ENCODE peak calls at places on chromosomes 11 and 22, in five cellular contexts. One of them, this sample, is unnamed.

GRCh38 chr11:93329936-93330445 is 551 bp upstream of the DEUP1 start:
- DNase-seq in lower leg skin: no peak
- DNase-seq in iris pigment epithelial cell: peak; percentile 0
- DNase-seq in adipocyte: no peak
- DNase-seq in H4: no peak
- DNase-seq in this sample: no peak

GRCh38 chr22:24707477-24707816 is 67.1 kb downstream of the PIWIL3 start:
- DNase-seq in lower leg skin: no peak
- DNase-seq in iris pigment epithelial cell: no peak
- DNase-seq in adipocyte: no peak
- DNase-seq in H4: no peak
- DNase-seq in this sample: no peak

GRCh38 chr11:132073787-132074186 is 703.4 kb downstream of the NTM start:
- DNase-seq in lower leg skin: no peak
- DNase-seq in iris pigment epithelial cell: no peak
- DNase-seq in adipocyte: no peak
- DNase-seq in H4: no peak
- DNase-seq in this sample: no peak

GRCh38 chr22:39472570-39473556 is 16.1 kb downstream of the MGAT3 start:
- DNase-seq in lower leg skin: no peak
- DNase-seq in iris pigment epithelial cell: peak; percentile 57
- DNase-seq in adipocyte: no peak
- DNase-seq in H4: no peak
- DNase-seq in this sample: peak; percentile 12

GRCh38 chr11:117443269-117444186 is 115.9 kb downstream of the CEP164 start:
- DNase-seq in lower leg skin: no peak
- DNase-seq in iris pigment epithelial cell: peak; percentile 45
- DNase-seq in adipocyte: peak; percentile 22
- DNase-seq in H4: no peak
- DNase-seq in this sample: no peak

GRCh38 chr22:42947211-42947990 is 67.5 kb downstream of the PACSIN2 start:
- DNase-seq in lower leg skin: no peak
- DNase-seq in iris pigment epithelial cell: peak; percentile 57
- DNase-seq in adipocyte: no peak
- DNase-seq in H4: no peak
- DNase-seq in this sample: peak; percentile 42

GRCh38 chr22:43905681-43906080 is 13.9 kb upstream of the PNPLA5 start:
- DNase-seq in lower leg skin: no peak
- DNase-seq in iris pigment epithelial cell: no peak
- DNase-seq in adipocyte: no peak
- DNase-seq in H4: no peak
- DNase-seq in this sample: no peak

GRCh38 chr11:117861151-117862018 is 15.1 kb downstream of the FXYD6 start:
- DNase-seq in lower leg skin: no peak
- DNase-seq in iris pigment epithelial cell: peak; percentile 16
- DNase-seq in adipocyte: peak; percentile 20
- DNase-seq in H4: peak; percentile 58
- DNase-seq in this sample: no peak

GRCh38 chr11:13440100-13440855 is 22.7 kb downstream of the BTBD10 start:
- DNase-seq in lower leg skin: peak; percentile 20
- DNase-seq in iris pigment epithelial cell: peak; percentile 96
- DNase-seq in adipocyte: peak; percentile 96
- DNase-seq in H4: peak; percentile 92
- DNase-seq in this sample: peak; percentile 57

GRCh38 chr11:1308745-1309497 is 511 bp downstream of the TOLLIP start:
- DNase-seq in lower leg skin: no peak
- DNase-seq in iris pigment epithelial cell: peak; percentile 24
- DNase-seq in adipocyte: peak; percentile 67
- DNase-seq in H4: no peak
- DNase-seq in this sample: no peak

GRCh38 chr11:10317776-10318526 is 13.1 kb downstream of the ADM start:
- DNase-seq in lower leg skin: no peak
- DNase-seq in iris pigment epithelial cell: no peak
- DNase-seq in adipocyte: no peak
- DNase-seq in H4: no peak
- DNase-seq in this sample: no peak

GRCh38 chr11:11988862-11989261 is 19.6 kb downstream of the DKK3 start:
- DNase-seq in lower leg skin: no peak
- DNase-seq in iris pigment epithelial cell: no peak
- DNase-seq in adipocyte: no peak
- DNase-seq in H4: peak; percentile 48
- DNase-seq in this sample: no peak

GRCh38 chr11:8227156-8228152 is 36.2 kb downstream of the LMO1 start:
- DNase-seq in lower leg skin: no peak
- DNase-seq in iris pigment epithelial cell: no peak
- DNase-seq in adipocyte: no peak
- DNase-seq in H4: peak; percentile 35
- DNase-seq in this sample: peak; percentile 27

GRCh38 chr11:12465332-12465731 is 88.0 kb downstream of the PARVA start:
- DNase-seq in lower leg skin: no peak
- DNase-seq in iris pigment epithelial cell: no peak
- DNase-seq in adipocyte: no peak
- DNase-seq in H4: no peak
- DNase-seq in this sample: no peak

GRCh38 chr11:130737041-130737830 is 179.0 kb downstream of the SNX19 start:
- DNase-seq in lower leg skin: no peak
- DNase-seq in iris pigment epithelial cell: no peak
- DNase-seq in adipocyte: no peak
- DNase-seq in H4: peak; percentile 16
- DNase-seq in this sample: no peak

GRCh38 chr11:45752136-45752535 is 52.8 kb upstream of the SLC35C1 start:
- DNase-seq in lower leg skin: no peak
- DNase-seq in iris pigment epithelial cell: no peak
- DNase-seq in adipocyte: no peak
- DNase-seq in H4: no peak
- DNase-seq in this sample: no peak

GRCh38 chr11:114111369-114112042 is 52.0 kb downstream of the ZBTB16 start:
- DNase-seq in lower leg skin: no peak
- DNase-seq in iris pigment epithelial cell: peak; percentile 61
- DNase-seq in adipocyte: peak; percentile 16
- DNase-seq in H4: no peak
- DNase-seq in this sample: no peak

GRCh38 chr11:114233755-114234154 is 62.4 kb upstream of the NNMT start:
- DNase-seq in lower leg skin: no peak
- DNase-seq in iris pigment epithelial cell: peak; percentile 76
- DNase-seq in adipocyte: peak; percentile 62
- DNase-seq in H4: no peak
- DNase-seq in this sample: no peak

GRCh38 chr11:46273511-46274205 is 3.8 kb upstream of the CREB3L1 start:
- DNase-seq in lower leg skin: no peak
- DNase-seq in iris pigment epithelial cell: peak; percentile 83
- DNase-seq in adipocyte: peak; percentile 28
- DNase-seq in H4: no peak
- DNase-seq in this sample: peak; percentile 71

GRCh38 chr11:35785287-35786167 is 123.0 kb downstream of the TRIM44 start:
- DNase-seq in lower leg skin: no peak
- DNase-seq in iris pigment epithelial cell: no peak
- DNase-seq in adipocyte: peak; percentile 28
- DNase-seq in H4: no peak
- DNase-seq in this sample: no peak

GRCh38 chr11:61083601-61084147 is 18.6 kb upstream of the CD5 start:
- DNase-seq in lower leg skin: no peak
- DNase-seq in iris pigment epithelial cell: no peak
- DNase-seq in adipocyte: no peak
- DNase-seq in H4: no peak
- DNase-seq in this sample: no peak

GRCh38 chr22:31055322-31056159 is 25.6 kb upstream of the SMTN start:
- DNase-seq in lower leg skin: peak; percentile 82
- DNase-seq in iris pigment epithelial cell: peak; percentile 100
- DNase-seq in adipocyte: peak; percentile 97
- DNase-seq in H4: peak; percentile 97
- DNase-seq in this sample: peak; percentile 48

GRCh38 chr11:1401656-1402221 is 12.0 kb downstream of the BRSK2 start:
- DNase-seq in lower leg skin: no peak
- DNase-seq in iris pigment epithelial cell: peak; percentile 49
- DNase-seq in adipocyte: peak; percentile 78
- DNase-seq in H4: peak; percentile 51
- DNase-seq in this sample: peak; percentile 28

GRCh38 chr22:49234459-49234858 is 593.2 kb downstream of the BRD1 start:
- DNase-seq in lower leg skin: no peak
- DNase-seq in iris pigment epithelial cell: no peak
- DNase-seq in adipocyte: no peak
- DNase-seq in H4: no peak
- DNase-seq in this sample: no peak

GRCh38 chr22:22410121-22410520 is 98.4 kb downstream of the ZNF280B start:
- DNase-seq in lower leg skin: no peak
- DNase-seq in iris pigment epithelial cell: no peak
- DNase-seq in adipocyte: no peak
- DNase-seq in H4: peak; percentile 26
- DNase-seq in this sample: no peak

GRCh38 chr11:79406376-79406775 is 34.5 kb downstream of the TENM4 start:
- DNase-seq in lower leg skin: no peak
- DNase-seq in iris pigment epithelial cell: no peak
- DNase-seq in adipocyte: no peak
- DNase-seq in H4: no peak
- DNase-seq in this sample: no peak

GRCh38 chr11:117287668-117288067 is 3.5 kb upstream of the BACE1-AS start:
- DNase-seq in lower leg skin: no peak
- DNase-seq in iris pigment epithelial cell: no peak
- DNase-seq in adipocyte: no peak
- DNase-seq in H4: no peak
- DNase-seq in this sample: no peak

This sample was measured in LoVo.